ENCODE peak calls at places on chromosomes 1 and 21, in eight cellular contexts. D, K, L, M, Z, S, J and O are unnamed samples.

GRCh38 chr1:159751022-159751421 is 29.7 kb upstream of the DUSP23 start:
- DNase-seq in D (no peak), K (no peak), L (no peak), M (no peak), Z (no peak), S (no peak), J (no peak), O (no peak)

GRCh38 chr1:57473448-57473847 is 49.6 kb upstream of the DAB1 start:
- DNase-seq in D (no peak), K (no peak), L (peak), M (no peak), Z (no peak), S (no peak), J (no peak), O (no peak)

GRCh38 chr1:60895167-60896124 is 186.9 kb upstream of the NFIA start:
- DNase-seq in D (peak), K (no peak), L (no peak), M (no peak), Z (no peak), S (peak), J (no peak), O (no peak)

GRCh38 chr1:94694234-94694915 is 125.8 kb upstream of the SLC44A3 start:
- DNase-seq in D (no peak), K (no peak), L (no peak), M (no peak), Z (no peak), S (no peak), J (no peak), O (peak)

GRCh38 chr1:22406722-22407495 is 44.7 kb upstream of the ZBTB40 start:
- DNase-seq in D (peak), K (no peak), L (peak), M (no peak), Z (no peak), S (peak), J (no peak), O (no peak)

GRCh38 chr21:44944596-44944995 is 4.8 kb downstream of the SLX9 start:
- DNase-seq in D (no peak), K (no peak), L (no peak), M (no peak), Z (peak), S (no peak), J (no peak), O (no peak)

GRCh38 chr1:203545032-203545816 is 51.3 kb downstream of the OPTC start:
- DNase-seq in D (no peak), K (no peak), L (no peak), M (no peak), Z (no peak), S (no peak), J (no peak), O (peak)

GRCh38 chr1:229619614-229620013 is 6.3 kb downstream of the TAF5L start:
- DNase-seq in D (no peak), K (no peak), L (no peak), M (no peak), Z (no peak), S (no peak), J (no peak), O (no peak)

GRCh38 chr1:89723144-89723543 is 90.2 kb downstream of the LRRC8C start:
- DNase-seq in D (no peak), K (no peak), L (no peak), M (no peak), Z (no peak), S (no peak), J (no peak), O (no peak)

GRCh38 chr1:2212542-2213491 is 15.3 kb upstream of the SKI start:
- DNase-seq in D (peak), K (peak), L (peak), M (peak), Z (peak), S (peak), J (no peak), O (peak)

GRCh38 chr1:145979746-145980435 is 15.4 kb downstream of the POLR3GL start:
- DNase-seq in D (peak), K (no peak), L (peak), M (no peak), Z (no peak), S (peak), J (no peak), O (no peak)

GRCh38 chr1:68331117-68331865 is 99.0 kb upstream of the WLS start:
- DNase-seq in D (peak), K (no peak), L (peak), M (peak), Z (no peak), S (peak), J (no peak), O (peak)

GRCh38 chr1:107152332-107152731 is 11.5 kb downstream of the NTNG1 start:
- DNase-seq in D (no peak), K (no peak), L (no peak), M (no peak), Z (no peak), S (no peak), J (no peak), O (no peak)

GRCh38 chr1:21496886-21497285 is 12.3 kb upstream of the ALPL start:
- DNase-seq in D (no peak), K (no peak), L (no peak), M (no peak), Z (no peak), S (no peak), J (no peak), O (no peak)

GRCh38 chr1:61053712-61054608 is 28.4 kb upstream of the NFIA start:
- DNase-seq in D (no peak), K (peak), L (no peak), M (no peak), Z (peak), S (peak), J (peak), O (no peak)

GRCh38 chr1:48876221-48876785 is 99.6 kb upstream of the BEND5 start:
- DNase-seq in D (peak), K (no peak), L (peak), M (no peak), Z (no peak), S (peak), J (no peak), O (peak)

GRCh38 chr1:213512316-213512715 is 461.3 kb downstream of the RPS6KC1 start:
- DNase-seq in D (no peak), K (no peak), L (no peak), M (no peak), Z (no peak), S (no peak), J (no peak), O (no peak)

GRCh38 chr1:26786437-26787380 is 1.0 kb upstream of the PIGV start:
- DNase-seq in D (peak), K (peak), L (peak), M (no peak), Z (peak), S (peak), J (no peak), O (no peak)

GRCh38 chr1:55285849-55286248 is 70.7 kb upstream of the USP24 start:
- DNase-seq in D (peak), K (no peak), L (no peak), M (peak), Z (no peak), S (no peak), J (no peak), O (peak)

GRCh38 chr1:57770772-57771171 is 346.9 kb upstream of the DAB1 start:
- DNase-seq in D (peak), K (no peak), L (no peak), M (no peak), Z (no peak), S (peak), J (no peak), O (peak)

GRCh38 chr1:98429851-98430496 is 231.5 kb upstream of the SNX7 start:
- DNase-seq in D (no peak), K (no peak), L (no peak), M (no peak), Z (no peak), S (no peak), J (no peak), O (no peak)

GRCh38 chr1:31592132-31592531 is 15.8 kb downstream of the TINAGL1 start:
- DNase-seq in D (no peak), K (no peak), L (no peak), M (no peak), Z (no peak), S (no peak), J (no peak), O (no peak)

GRCh38 chr21:37799193-37800121 is 116.8 kb downstream of the KCNJ6 start:
- DNase-seq in D (no peak), K (no peak), L (no peak), M (no peak), Z (no peak), S (no peak), J (no peak), O (no peak)

GRCh38 chr1:3174487-3175247 is 105.7 kb downstream of the PRDM16 start:
- DNase-seq in D (peak), K (no peak), L (peak), M (no peak), Z (no peak), S (peak), J (no peak), O (peak)

GRCh38 chr1:2783435-2784397 is 17.8 kb downstream of the TTC34 start:
- DNase-seq in D (no peak), K (no peak), L (no peak), M (no peak), Z (peak), S (no peak), J (no peak), O (no peak)

GRCh38 chr1:232351335-232351734 is 278.6 kb downstream of the SIPA1L2 start:
- DNase-seq in D (no peak), K (no peak), L (no peak), M (no peak), Z (no peak), S (no peak), J (no peak), O (no peak)

GRCh38 chr1:2606806-2607680 is 20.5 kb downstream of the PRXL2B start:
- DNase-seq in D (no peak), K (peak), L (no peak), M (no peak), Z (peak), S (no peak), J (no peak), O (no peak)

GRCh38 chr1:67256291-67257172 is 51.1 kb upstream of the IL12RB2 start:
- DNase-seq in D (peak), K (no peak), L (no peak), M (no peak), Z (no peak), S (peak), J (no peak), O (peak)

GRCh38 chr1:161200992-161201827 is 957 bp upstream of the NDUFS2 start:
- DNase-seq in D (peak), K (no peak), L (peak), M (no peak), Z (peak), S (peak), J (no peak), O (no peak)

GRCh38 chr1:5933676-5934057 is 58.6 kb downstream of the NPHP4 start:
- DNase-seq in D (peak), K (no peak), L (peak), M (no peak), Z (no peak), S (peak), J (no peak), O (no peak)

GRCh38 chr1:41500378-41500777 is 15.9 kb upstream of the EDN2 start:
- DNase-seq in D (no peak), K (no peak), L (peak), M (no peak), Z (no peak), S (no peak), J (no peak), O (peak)

GRCh38 chr1:167438171-167439138 is 79.9 kb downstream of the CD247 start:
- DNase-seq in D (no peak), K (no peak), L (no peak), M (no peak), Z (no peak), S (no peak), J (no peak), O (no peak)

GRCh38 chr1:159989581-159989980 is 35.5 kb upstream of the SLAMF9 start:
- DNase-seq in D (no peak), K (no peak), L (no peak), M (no peak), Z (no peak), S (peak), J (no peak), O (peak)